ENCODE peak calls at places on chromosome 1, in six cellular contexts. S is thyroid gland, D is HTR-8/SVneo, W is fibroblast of pulmonary artery, O is GM03348, B is islet precursor cell. N is an unnamed sample.

GRCh38 chr1:39113109-39113743 is 87.1 kb downstream of the NDUFS5 start:
- DNase-seq in B (no peak), O (no peak), D (no peak), W (no peak), S (no peak), N (no peak)

GRCh38 chr1:24992761-24993211 is 62.7 kb upstream of the RUNX3 start:
- DNase-seq in B (no peak), W (no peak), D (no peak), S (no peak), O (no peak), N (peak)

GRCh38 chr1:2018217-2019161 is 656 bp upstream of the GABRD start:
- DNase-seq in D (no peak), W (no peak), S (no peak), O (no peak), B (no peak), N (no peak)

GRCh38 chr1:230365723-230366307 is 60.3 kb downstream of the PGBD5 start:
- DNase-seq in D (no peak), O (no peak), W (no peak), B (no peak), S (no peak), N (no peak)

GRCh38 chr1:182147136-182147815 is 85.8 kb upstream of the ZNF648 start:
- DNase-seq in B (no peak), O (no peak), S (no peak), W (no peak), D (no peak), N (no peak)

GRCh38 chr1:48807599-48808260 is 31.0 kb upstream of the BEND5 start:
- DNase-seq in D (no peak), O (no peak), B (no peak), S (no peak), W (peak), N (no peak)

GRCh38 chr1:95311006-95311405 is 77.0 kb downstream of the RWDD3 start:
- DNase-seq in W (no peak), D (no peak), O (no peak), B (peak), S (no peak), N (no peak)

GRCh38 chr1:205630241-205630640 is 1.6 kb downstream of the ELK4 start:
- DNase-seq in O (peak), D (no peak), B (no peak), S (no peak), W (peak), N (no peak)

GRCh38 chr1:62772607-62773295 is 11.2 kb upstream of the ATG4C start:
- DNase-seq in O (no peak), D (no peak), W (no peak), B (no peak), S (no peak), N (no peak)

GRCh38 chr1:220149742-220150141 is 55.8 kb downstream of the IARS2 start:
- DNase-seq in O (no peak), D (no peak), B (no peak), S (no peak), W (no peak), N (no peak)

GRCh38 chr1:201693019-201693372 is 136.0 kb upstream of the IPO9 start:
- DNase-seq in O (no peak), D (no peak), W (no peak), S (no peak), B (no peak), N (no peak)

GRCh38 chr1:87450615-87451209 is 122.0 kb downstream of the LMO4 start:
- DNase-seq in W (no peak), D (no peak), S (no peak), O (no peak), B (peak), N (no peak)

GRCh38 chr1:181324797-181325616 is 158.3 kb upstream of the CACNA1E start:
- DNase-seq in W (no peak), S (no peak), B (peak), O (no peak), D (no peak), N (no peak)

GRCh38 chr1:109242387-109242786 is 7.0 kb upstream of the CELSR2 start:
- DNase-seq in S (no peak), O (no peak), D (no peak), B (peak), W (peak), N (no peak)

GRCh38 chr1:206784471-206784903 is 12.2 kb upstream of the IL10 start:
- DNase-seq in D (no peak), W (no peak), O (no peak), S (no peak), B (no peak), N (peak)

GRCh38 chr1:207918016-207918415 is 7.1 kb upstream of the CD34 start:
- DNase-seq in W (no peak), B (no peak), D (no peak), S (no peak), O (no peak), N (no peak)

GRCh38 chr1:164659621-164660414 is 100.8 kb downstream of the PBX1 start:
- DNase-seq in D (no peak), W (no peak), B (peak), O (no peak), S (peak), N (no peak)

GRCh38 chr1:246012271-246012854 is 494.7 kb downstream of the SMYD3 start:
- DNase-seq in D (peak), S (no peak), B (peak), W (peak), O (peak), N (no peak)

GRCh38 chr1:32327204-32327603 is 8.8 kb downstream of the MARCKSL1 start:
- DNase-seq in S (no peak), B (no peak), W (no peak), O (no peak), D (no peak), N (no peak)

GRCh38 chr1:63918395-63918945 is 144.7 kb downstream of the ROR1 start:
- DNase-seq in D (no peak), O (no peak), W (no peak), S (no peak), B (no peak), N (no peak)

GRCh38 chr1:93349231-93350135 is 3.8 kb downstream of the DR1 start:
- DNase-seq in D (no peak), O (no peak), B (no peak), S (no peak), W (no peak), N (no peak)

GRCh38 chr1:1122981-1123480 is 7.1 kb upstream of the C1orf159 start:
- DNase-seq in B (no peak), O (no peak), D (no peak), W (peak), S (no peak), N (no peak)

GRCh38 chr1:6614953-6615785 is 1.6 kb downstream of the PHF13 start:
- DNase-seq in O (peak), D (no peak), B (no peak), W (peak), S (peak), N (peak)

GRCh38 chr1:181129771-181130606 is 41.5 kb downstream of the IER5 start:
- DNase-seq in O (no peak), D (no peak), W (no peak), B (peak), S (no peak), N (no peak)

GRCh38 chr1:66980745-66981367 is 56.1 kb downstream of the MIER1 start:
- DNase-seq in B (no peak), O (no peak), D (no peak), W (peak), S (no peak), N (no peak)

GRCh38 chr1:29688477-29689365 is 452.4 kb downstream of the PTPRU start:
- DNase-seq in B (peak), S (no peak), O (peak), D (peak), W (peak), N (no peak)

GRCh38 chr1:23651069-23651808 is 40.4 kb upstream of the RPL11 start:
- DNase-seq in B (peak), W (peak), S (peak), D (peak), O (peak), N (no peak)

GRCh38 chr1:204307334-204307883 is 52.3 kb downstream of the PLEKHA6 start:
- DNase-seq in B (peak), S (peak), W (peak), O (peak), D (peak), N (no peak)

GRCh38 chr1:212242288-212242984 is 42.8 kb upstream of the PPP2R5A start:
- DNase-seq in S (no peak), B (no peak), D (no peak), O (no peak), W (no peak), N (no peak)

GRCh38 chr1:225824522-225824921 is 14.6 kb downstream of the EPHX1 start:
- DNase-seq in O (no peak), B (no peak), S (no peak), D (no peak), W (no peak), N (no peak)

GRCh38 chr1:2335721-2336475 is 55.5 kb downstream of the MORN1 start:
- DNase-seq in D (no peak), B (no peak), W (no peak), O (no peak), S (no peak), N (no peak)

GRCh38 chr1:9261496-9261895 is 26.9 kb downstream of the H6PD start:
- DNase-seq in D (no peak), O (no peak), B (no peak), S (no peak), W (no peak), N (no peak)

GRCh38 chr1:93628682-93629081 is 53.0 kb downstream of the BCAR3 start:
- DNase-seq in S (no peak), D (no peak), O (no peak), B (no peak), W (no peak), N (no peak)

GRCh38 chr1:59230622-59231021 is 66.3 kb upstream of the FGGY start:
- DNase-seq in D (no peak), B (no peak), S (no peak), O (no peak), W (no peak), N (no peak)

GRCh38 chr1:117622726-117623125 is 16.9 kb downstream of the TENT5C start:
- DNase-seq in O (peak), D (no peak), W (no peak), S (no peak), B (no peak), N (no peak)

GRCh38 chr1:168386949-168387586 is 106.4 kb downstream of the TBX19 start:
- DNase-seq in D (no peak), S (peak), W (peak), B (peak), O (no peak), N (peak)

GRCh38 chr1:67433830-67434229 is 3.6 kb upstream of the SERBP1 start:
- DNase-seq in B (no peak), O (no peak), S (no peak), W (no peak), D (no peak), N (no peak)

GRCh38 chr1:42639116-42639515 is 19.1 kb upstream of the PPIH start:
- DNase-seq in B (no peak), O (no peak), D (no peak), S (no peak), W (no peak), N (no peak)

GRCh38 chr1:173050865-173051264 is at the start of gene TNFSF18:
- DNase-seq in B (no peak), O (no peak), W (peak), S (no peak), D (no peak), N (no peak)

N was measured in CD8-positive, alpha-beta memory T cell.